ENCODE peak calls at places on chromosomes 3 and 15, in four cellular contexts. V is WERI-Rb-1, O is bronchial epithelial cell, H is cardiac muscle cell. D is an unnamed sample.

GRCh38 chr15:59069430-59069829 is 35.5 kb upstream of the CCNB2 start:
- DNase-seq in V (no peak), O (no peak), H (no peak), D (no peak)

GRCh38 chr3:125160911-125161371 is 51.6 kb downstream of the SLC12A8 start:
- DNase-seq in H (no peak), O (no peak), V (no peak), D (no peak)

GRCh38 chr3:101685050-101685400 is 1.5 kb downstream of the RPL24 start:
- DNase-seq in H (no peak), O (peak; percentile 44), V (no peak), D (no peak)

GRCh38 chr3:12508316-12508715 is 24.0 kb downstream of the TSEN2 start:
- DNase-seq in O (peak; percentile 96), V (no peak), H (peak; percentile 95), D (no peak)

GRCh38 chr3:128133273-128133883 is 9.8 kb upstream of the RUVBL1 start:
- DNase-seq in O (peak; percentile 60), H (peak; percentile 84), V (peak; percentile 59), D (no peak)

GRCh38 chr15:67146875-67147381 is 81.5 kb downstream of the SMAD3 start:
- DNase-seq in V (no peak), H (peak; percentile 93), O (peak; percentile 98), D (no peak)

GRCh38 chr3:127777861-127778711 is 44.2 kb downstream of the MGLL start:
- DNase-seq in O (no peak), H (no peak), V (no peak), D (no peak)

GRCh38 chr3:50154840-50155490 is at the start of gene SEMA3F:
- DNase-seq in O (no peak), H (peak; percentile 78), V (no peak), D (peak; percentile 83)

GRCh38 chr3:100022506-100022905 is 91.8 kb downstream of the FILIP1L start:
- DNase-seq in H (no peak), O (no peak), V (no peak), D (no peak)

GRCh38 chr3:182508896-182509295 is 284.4 kb upstream of the ATP11B start:
- DNase-seq in V (no peak), O (no peak), H (no peak), D (no peak)

GRCh38 chr3:194135806-194136518 is at the start of gene HES1:
- DNase-seq in H (peak; percentile 98), V (peak; percentile 75), O (peak; percentile 93), D (peak; percentile 93)

GRCh38 chr3:194136519-194137313 is 768 bp downstream of the HES1 start:
- DNase-seq in V (peak; percentile 8), H (peak; percentile 91), O (peak; percentile 13), D (peak; percentile 65)

GRCh38 chr3:194138098-194138474 is 2.1 kb downstream of the HES1 start:
- DNase-seq in H (no peak), O (no peak), V (no peak), D (no peak)

GRCh38 chr3:194138732-194139084 is 2.8 kb downstream of the HES1 start:
- DNase-seq in V (no peak), O (no peak), H (peak; percentile 72), D (no peak)

GRCh38 chr3:194137314-194138097 is 1.6 kb downstream of the HES1 start:
- DNase-seq in O (peak; percentile 39), V (peak; percentile 34), H (peak; percentile 65), D (peak; percentile 66)
- TF ChIP-seq CTCF in O (peak; percentile 48), V (peak; percentile 45), H (peak; percentile 44), D (no peak)

DNA sequence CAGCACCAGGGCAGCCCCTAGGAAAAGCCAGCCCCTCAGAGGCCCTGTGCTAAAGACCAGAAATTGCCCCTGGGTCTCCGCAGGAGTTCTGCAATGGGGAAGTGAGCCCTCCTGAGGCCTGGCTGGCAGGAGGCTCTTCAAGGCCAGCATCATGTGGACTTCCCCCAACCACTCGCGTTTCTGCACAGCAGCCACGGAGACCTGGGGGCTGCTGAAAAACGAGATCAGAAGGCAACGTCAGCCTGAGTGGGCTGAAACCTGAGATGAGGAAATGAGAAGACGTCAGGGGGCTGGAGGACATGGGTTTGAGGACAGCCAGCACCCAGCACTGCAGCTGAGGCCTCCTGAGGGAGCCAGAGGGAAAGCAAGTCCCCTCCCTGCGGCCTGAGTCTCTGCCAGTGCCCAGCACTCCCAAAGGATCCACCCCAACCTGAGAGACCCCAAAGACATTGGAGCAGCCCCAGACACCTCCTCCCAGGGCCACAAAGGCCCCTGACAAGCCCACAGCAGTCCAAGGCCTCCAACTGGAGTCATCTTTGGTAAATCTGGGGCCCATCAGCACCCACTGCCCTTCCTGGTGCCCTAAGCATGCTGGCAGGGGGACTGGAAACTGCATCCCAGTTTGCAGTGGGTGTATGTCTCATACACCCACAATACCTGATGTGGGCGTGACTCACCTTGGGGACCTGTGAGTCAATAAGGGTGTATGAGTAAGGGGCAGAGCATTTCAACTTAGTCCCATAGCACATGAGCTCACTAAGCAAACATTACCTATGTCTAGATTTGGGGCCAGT is 29.2 kb upstream of the CYP11A1 start:
- DNase-seq in V (no peak), O (peak; percentile 99), H (no peak), D (no peak)
- TF ChIP-seq CTCF in V (no peak), O (no peak), H (no peak), D (no peak)

GRCh38 chr3:136819784-136820640 is 1.1 kb downstream of the SLC35G2 start:
- DNase-seq in V (peak; percentile 57), O (peak; percentile 86), H (peak; percentile 77), D (peak; percentile 65)
- TF ChIP-seq CTCF in V (no peak), O (no peak), H (no peak), D (no peak)

GRCh38 chr3:14842277-14842676 is 23.5 kb downstream of the FGD5 start:
- DNase-seq in V (no peak), O (no peak), H (no peak), D (no peak)

GRCh38 chr3:14837188-14837587 is 18.4 kb downstream of the FGD5 start:
- DNase-seq in V (no peak), O (no peak), H (no peak), D (no peak)

GRCh38 chr3:14841836-14842235 is 23.1 kb downstream of the FGD5 start:
- DNase-seq in V (no peak), H (no peak), O (no peak), D (no peak)

GRCh38 chr3:14837864-14838263 is 19.1 kb downstream of the FGD5 start:
- DNase-seq in O (no peak), V (no peak), H (peak; percentile 47), D (no peak)

GRCh38 chr3:14839236-14839635 is 20.5 kb downstream of the FGD5 start:
- DNase-seq in H (no peak), V (peak; percentile 62), O (no peak), D (no peak)
- TF ChIP-seq CTCF in H (no peak), V (peak; percentile 28), O (no peak), D (no peak)

GRCh38 chr15:55168350-55168974 is 28.3 kb downstream of the RSL24D1 start:
- DNase-seq in V (peak; percentile 82), H (peak; percentile 82), O (peak; percentile 68), D (peak; percentile 77)

GRCh38 chr15:55164284-55164683 is 32.5 kb downstream of the RSL24D1 start:
- DNase-seq in V (no peak), H (no peak), O (no peak), D (no peak)
- TF ChIP-seq CTCF in V (no peak), H (no peak), O (no peak), D (no peak)

DNA sequence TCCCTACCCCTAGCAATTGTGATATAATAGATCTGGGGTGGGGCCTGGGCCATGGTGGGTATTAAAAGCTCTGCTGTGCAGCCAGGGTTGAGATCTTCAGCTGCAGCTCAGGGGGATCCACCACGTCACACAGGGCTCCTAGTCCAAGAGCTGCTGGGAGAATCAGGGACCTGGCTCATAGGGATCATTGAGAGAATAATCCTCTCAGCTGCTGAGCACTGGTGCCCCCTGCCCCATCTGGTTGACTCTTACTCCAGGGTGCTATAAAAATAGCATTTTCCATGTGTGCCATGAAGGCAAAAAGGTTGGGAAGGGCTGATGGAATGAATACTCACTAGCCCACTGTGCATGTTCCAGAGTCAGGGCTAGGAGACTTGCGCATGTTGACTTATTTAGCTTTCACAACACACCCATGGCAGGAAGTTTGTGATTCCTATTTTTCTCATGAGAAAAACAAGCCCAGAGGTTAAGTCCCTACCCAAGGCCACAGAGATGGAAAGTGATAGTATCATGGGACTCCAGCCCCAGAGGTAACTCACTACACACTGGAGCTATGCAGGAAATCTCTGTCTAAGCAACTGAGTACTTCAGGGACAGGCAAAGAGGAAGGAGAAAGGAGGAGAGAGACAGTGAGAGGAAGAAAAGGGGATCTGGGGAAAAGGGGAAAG is 94.6 kb upstream of the HERC1 start:
- DNase-seq in V (peak; percentile 80), O (no peak), H (no peak), D (no peak)
- TF ChIP-seq CTCF in V (peak; percentile 6), O (no peak), H (no peak), D (no peak)